ENCODE peak calls at places on chromosome 18, in seven cellular contexts. One of them, this sample, is unnamed.

GRCh38 chr18:25662247-25662646 is 310.3 kb upstream of the ZNF521 start:
- DNase-seq in NCI-H2107: no peak
- DNase-seq in foreskin fibroblast: no peak
- DNase-seq in WTC11: no peak
- DNase-seq in left ventricle myocardium superior: no peak
- DNase-seq in AG04450: peak; percentile 6
- DNase-seq in fibroblast of villous mesenchyme: peak; percentile 65
- DNase-seq in this sample: no peak

GRCh38 chr18:3264362-3264761 is 2.4 kb downstream of the MYL12B start:
- DNase-seq in NCI-H2107: no peak
- DNase-seq in foreskin fibroblast: no peak
- DNase-seq in WTC11: no peak
- DNase-seq in left ventricle myocardium superior: no peak
- DNase-seq in AG04450: no peak
- DNase-seq in fibroblast of villous mesenchyme: no peak
- DNase-seq in this sample: no peak

GRCh38 chr18:48814490-48815181 is 136.1 kb downstream of the SMAD7 start:
- DNase-seq in NCI-H2107: no peak
- DNase-seq in foreskin fibroblast: no peak
- DNase-seq in WTC11: no peak
- DNase-seq in left ventricle myocardium superior: no peak
- DNase-seq in AG04450: no peak
- DNase-seq in fibroblast of villous mesenchyme: peak; percentile 23
- DNase-seq in this sample: no peak

GRCh38 chr18:54916507-54916906 is 42.8 kb downstream of the CCDC68 start:
- DNase-seq in NCI-H2107: no peak
- DNase-seq in foreskin fibroblast: no peak
- DNase-seq in WTC11: peak; percentile 28
- DNase-seq in left ventricle myocardium superior: no peak
- DNase-seq in AG04450: no peak
- DNase-seq in fibroblast of villous mesenchyme: no peak
- DNase-seq in this sample: no peak

GRCh38 chr18:64992654-64993053 is 758.2 kb upstream of the CDH7 start:
- DNase-seq in NCI-H2107: no peak
- DNase-seq in foreskin fibroblast: no peak
- DNase-seq in WTC11: no peak
- DNase-seq in left ventricle myocardium superior: no peak
- DNase-seq in AG04450: no peak
- DNase-seq in fibroblast of villous mesenchyme: no peak
- DNase-seq in this sample: no peak

GRCh38 chr18:39215920-39216319 is 1650.3 kb upstream of the CELF4 start:
- DNase-seq in NCI-H2107: no peak
- DNase-seq in foreskin fibroblast: no peak
- DNase-seq in WTC11: no peak
- DNase-seq in left ventricle myocardium superior: no peak
- DNase-seq in AG04450: no peak
- DNase-seq in fibroblast of villous mesenchyme: no peak
- DNase-seq in this sample: no peak

GRCh38 chr18:49360582-49360981 is 99.9 kb downstream of the DYM start:
- DNase-seq in NCI-H2107: no peak
- DNase-seq in foreskin fibroblast: no peak
- DNase-seq in WTC11: no peak
- DNase-seq in left ventricle myocardium superior: no peak
- DNase-seq in AG04450: no peak
- DNase-seq in fibroblast of villous mesenchyme: no peak
- DNase-seq in this sample: no peak

GRCh38 chr18:3605562-3606443 is 155.8 kb downstream of the TGIF1 start:
- DNase-seq in NCI-H2107: no peak
- DNase-seq in foreskin fibroblast: peak; percentile 52
- DNase-seq in WTC11: no peak
- DNase-seq in left ventricle myocardium superior: no peak
- DNase-seq in AG04450: no peak
- DNase-seq in fibroblast of villous mesenchyme: peak; percentile 72
- DNase-seq in this sample: peak; percentile 41

GRCh38 chr18:47397671-47398319 is 146.3 kb upstream of the SKOR2 start:
- DNase-seq in NCI-H2107: no peak
- DNase-seq in foreskin fibroblast: no peak
- DNase-seq in WTC11: peak; percentile 73
- DNase-seq in left ventricle myocardium superior: no peak
- DNase-seq in AG04450: no peak
- DNase-seq in fibroblast of villous mesenchyme: no peak
- DNase-seq in this sample: no peak

GRCh38 chr18:59839241-59839640 is 60.6 kb upstream of the PMAIP1 start:
- DNase-seq in NCI-H2107: no peak
- DNase-seq in foreskin fibroblast: no peak
- DNase-seq in WTC11: no peak
- DNase-seq in left ventricle myocardium superior: no peak
- DNase-seq in AG04450: no peak
- DNase-seq in fibroblast of villous mesenchyme: no peak
- DNase-seq in this sample: no peak

GRCh38 chr18:59229681-59230443 is 9.9 kb downstream of the GRP start:
- DNase-seq in NCI-H2107: no peak
- DNase-seq in foreskin fibroblast: no peak
- DNase-seq in WTC11: no peak
- DNase-seq in left ventricle myocardium superior: no peak
- DNase-seq in AG04450: no peak
- DNase-seq in fibroblast of villous mesenchyme: peak; percentile 5
- DNase-seq in this sample: no peak

GRCh38 chr18:79257480-79257879 is 138.2 kb upstream of the NFATC1 start:
- DNase-seq in NCI-H2107: no peak
- DNase-seq in foreskin fibroblast: no peak
- DNase-seq in WTC11: no peak
- DNase-seq in left ventricle myocardium superior: no peak
- DNase-seq in AG04450: no peak
- DNase-seq in fibroblast of villous mesenchyme: no peak
- DNase-seq in this sample: peak; percentile 57

GRCh38 chr18:3726241-3726951 is 276.4 kb downstream of the TGIF1 start:
- DNase-seq in NCI-H2107: no peak
- DNase-seq in foreskin fibroblast: no peak
- DNase-seq in WTC11: no peak
- DNase-seq in left ventricle myocardium superior: no peak
- DNase-seq in AG04450: no peak
- DNase-seq in fibroblast of villous mesenchyme: no peak
- DNase-seq in this sample: no peak

GRCh38 chr18:5543854-5544389 is at the start of gene EPB41L3:
- DNase-seq in NCI-H2107: no peak
- DNase-seq in foreskin fibroblast: no peak
- DNase-seq in WTC11: peak; percentile 49
- DNase-seq in left ventricle myocardium superior: peak; percentile 70
- DNase-seq in AG04450: no peak
- DNase-seq in fibroblast of villous mesenchyme: no peak
- DNase-seq in this sample: no peak

GRCh38 chr18:41391616-41392610 is 563.1 kb upstream of the PIK3C3 start:
- DNase-seq in NCI-H2107: peak; percentile 63
- DNase-seq in foreskin fibroblast: peak; percentile 27
- DNase-seq in WTC11: peak; percentile 72
- DNase-seq in left ventricle myocardium superior: peak; percentile 41
- DNase-seq in AG04450: peak; percentile 32
- DNase-seq in fibroblast of villous mesenchyme: peak; percentile 28
- DNase-seq in this sample: peak; percentile 26

GRCh38 chr18:58128286-58129018 is 84.4 kb downstream of the NEDD4L start:
- DNase-seq in NCI-H2107: no peak
- DNase-seq in foreskin fibroblast: no peak
- DNase-seq in WTC11: no peak
- DNase-seq in left ventricle myocardium superior: no peak
- DNase-seq in AG04450: no peak
- DNase-seq in fibroblast of villous mesenchyme: peak; percentile 26
- DNase-seq in this sample: no peak

GRCh38 chr18:68797901-68798300 is at the start of gene CCDC102B:
- DNase-seq in NCI-H2107: peak; percentile 74
- DNase-seq in foreskin fibroblast: peak; percentile 72
- DNase-seq in WTC11: no peak
- DNase-seq in left ventricle myocardium superior: no peak
- DNase-seq in AG04450: peak; percentile 89
- DNase-seq in fibroblast of villous mesenchyme: peak; percentile 99
- DNase-seq in this sample: no peak

GRCh38 chr18:52341617-52342381 is 1.8 kb downstream of the DCC start:
- DNase-seq in NCI-H2107: no peak
- DNase-seq in foreskin fibroblast: peak; percentile 26
- DNase-seq in WTC11: peak; percentile 51
- DNase-seq in left ventricle myocardium superior: no peak
- DNase-seq in AG04450: no peak
- DNase-seq in fibroblast of villous mesenchyme: no peak
- DNase-seq in this sample: peak; percentile 48

GRCh38 chr18:63376493-63377053 is 9.6 kb upstream of the KDSR start:
- DNase-seq in NCI-H2107: no peak
- DNase-seq in foreskin fibroblast: peak; percentile 59
- DNase-seq in WTC11: no peak
- DNase-seq in left ventricle myocardium superior: no peak
- DNase-seq in AG04450: no peak
- DNase-seq in fibroblast of villous mesenchyme: peak; percentile 80
- DNase-seq in this sample: no peak

GRCh38 chr18:27094621-27095020 is 90.5 kb downstream of the CHST9 start:
- DNase-seq in NCI-H2107: no peak
- DNase-seq in foreskin fibroblast: no peak
- DNase-seq in WTC11: no peak
- DNase-seq in left ventricle myocardium superior: no peak
- DNase-seq in AG04450: no peak
- DNase-seq in fibroblast of villous mesenchyme: no peak
- DNase-seq in this sample: no peak

GRCh38 chr18:75201273-75201898 is 7.6 kb downstream of the PTGR3 start:
- DNase-seq in NCI-H2107: no peak
- DNase-seq in foreskin fibroblast: no peak
- DNase-seq in WTC11: no peak
- DNase-seq in left ventricle myocardium superior: no peak
- DNase-seq in AG04450: no peak
- DNase-seq in fibroblast of villous mesenchyme: no peak
- DNase-seq in this sample: no peak

This sample was measured in globus pallidus.